ENCODE peak calls at places on chromosome 22, in nine cellular contexts. V is brain microvascular endothelial cell; M is endothelial cell; W is A172; F is skeletal muscle cell; Q is activated T-cell treated with anti-CD3 and anti-CD28 coated beads, Interleukin-2, amount 50 U/mL, for 72 hours; L is lower leg skin; B is NCI-H187; A is non-pigmented ciliary epithelial cell. D is an unnamed sample.

GRCh38 chr22:26801449-26801848 is 144.1 kb downstream of the MIAT start:
- DNase-seq in F (no peak), L (no peak), B (no peak), A (no peak), W (no peak), V (no peak), M (no peak), Q (no peak), D (no peak)

GRCh38 chr22:45478108-45478771 is 24.4 kb upstream of the FBLN1 start:
- DNase-seq in B (no peak), L (no peak), V (peak), W (peak), A (peak), M (no peak), F (peak), Q (no peak), D (no peak)

GRCh38 chr22:27731621-27732020 is 69.9 kb downstream of the MN1 start:
- DNase-seq in A (no peak), M (no peak), W (no peak), F (no peak), B (no peak), L (no peak), V (no peak), Q (no peak), D (no peak)

GRCh38 chr22:32248276-32248675 is 6.9 kb downstream of the SLC5A4 start:
- DNase-seq in B (no peak), W (no peak), F (no peak), V (no peak), Q (no peak), M (no peak), A (no peak), L (no peak), D (no peak)

GRCh38 chr22:36493690-36494110 is 12.3 kb upstream of the TXN2 start:
- DNase-seq in M (no peak), W (peak), F (no peak), V (no peak), L (no peak), Q (no peak), B (no peak), A (no peak), D (no peak)

GRCh38 chr22:27650572-27650971 is 151.0 kb downstream of the MN1 start:
- DNase-seq in V (no peak), A (no peak), M (no peak), F (no peak), B (no peak), W (no peak), Q (no peak), L (no peak), D (no peak)

GRCh38 chr22:20110359-20110985 is 5.4 kb upstream of the RANBP1 start:
- DNase-seq in M (no peak), A (no peak), B (no peak), F (no peak), Q (no peak), W (no peak), V (no peak), L (no peak), D (no peak)

GRCh38 chr22:36010090-36010489 is 18.5 kb downstream of the RBFOX2 start:
- DNase-seq in Q (no peak), F (no peak), V (no peak), A (no peak), B (no peak), M (peak), L (no peak), W (no peak), D (peak)

GRCh38 chr22:46746192-46746591 is 8.1 kb upstream of the CERK start:
- DNase-seq in V (no peak), Q (no peak), M (no peak), B (no peak), W (no peak), A (no peak), L (no peak), F (no peak), D (no peak)

GRCh38 chr22:37887610-37888378 is 18.3 kb upstream of the MICALL1 start:
- DNase-seq in F (no peak), W (peak), M (peak), A (no peak), Q (no peak), V (peak), L (peak), B (no peak), D (no peak)

GRCh38 chr22:22403771-22404170 is 104.8 kb downstream of the ZNF280B start:
- DNase-seq in A (no peak), M (no peak), W (no peak), L (no peak), F (no peak), B (no peak), Q (no peak), V (no peak), D (no peak)

GRCh38 chr22:35690001-35690400 is 27.7 kb upstream of the APOL5 start:
- DNase-seq in V (no peak), M (no peak), Q (no peak), A (no peak), W (no peak), L (no peak), F (no peak), B (no peak), D (no peak)

D was measured in NCI-H2171 treated with DMSO at 0.1 percent for 48 hours.